ENCODE peak calls at places on chromosomes 3 and 15, in eight cellular contexts. L is sciatic nerve; T is H7; S is heart left ventricle; Q is RKO; J is memory B cell; O is GM03348; G is CD4-positive, CD25-positive, alpha-beta regulatory T cell. P is an unnamed sample.

GRCh38 chr3:120526011-120526870 is 69.9 kb upstream of the NDUFB4 start:
- DNase-seq in T (no peak), G (no peak), Q (no peak), S (no peak), O (no peak), L (no peak), J (no peak), P (no peak)

GRCh38 chr3:48820626-48821324 is 26.9 kb downstream of the PRKAR2A start:
- DNase-seq in Q (no peak), J (no peak), L (no peak), T (no peak), O (peak; percentile 29), S (no peak), G (no peak), P (no peak)

GRCh38 chr3:180048108-180048507 is 11.4 kb upstream of the PEX5L start:
- DNase-seq in G (no peak), J (no peak), O (no peak), T (no peak), L (no peak), S (no peak), Q (no peak), P (no peak)

GRCh38 chr15:25177955-25178801 is 223.4 kb downstream of the SNRPN start:
- DNase-seq in L (peak; percentile 34), T (peak; percentile 27), J (no peak), Q (no peak), O (peak; percentile 3), S (peak; percentile 14), G (no peak), P (no peak)

GRCh38 chr3:175741951-175742350 is 882.8 kb downstream of the NAALADL2 start:
- DNase-seq in Q (no peak), S (no peak), G (no peak), L (no peak), T (no peak), O (no peak), J (no peak), P (no peak)

GRCh38 chr3:52221563-52222318 is 3.7 kb downstream of the TLR9 start:
- DNase-seq in O (no peak), Q (no peak), L (peak; percentile 57), G (peak; percentile 75), T (peak; percentile 55), S (peak; percentile 33), J (no peak), P (no peak)

GRCh38 chr3:141412087-141412935 is 44.0 kb downstream of the ZBTB38 start:
- DNase-seq in J (peak; percentile 46), S (peak; percentile 62), T (no peak), O (peak; percentile 39), L (no peak), Q (no peak), G (peak; percentile 73), P (no peak)

GRCh38 chr3:10717756-10718155 is 98.3 kb upstream of the SLC6A11 start:
- DNase-seq in S (no peak), T (no peak), L (no peak), O (no peak), J (no peak), G (no peak), Q (no peak), P (no peak)

GRCh38 chr3:85912981-85913380 is 954.2 kb downstream of the CADM2 start:
- DNase-seq in L (no peak), J (no peak), S (no peak), O (no peak), Q (peak; percentile 89), T (no peak), G (no peak), P (no peak)

GRCh38 chr3:73451276-73451973 is 173.3 kb downstream of the PDZRN3 start:
- DNase-seq in L (no peak), S (no peak), T (no peak), J (no peak), O (no peak), Q (no peak), G (no peak), P (no peak)

GRCh38 chr3:139226731-139227130 is 117.1 kb upstream of the MRPS22 start:
- DNase-seq in G (no peak), S (no peak), Q (no peak), L (no peak), O (no peak), T (no peak), J (no peak), P (no peak)

GRCh38 chr3:99066863-99067262 is 165.4 kb upstream of the DCBLD2 start:
- DNase-seq in T (no peak), Q (no peak), S (no peak), J (no peak), O (no peak), L (no peak), G (no peak), P (no peak)

GRCh38 chr3:155416500-155417118 is 123.1 kb upstream of the STRIT1 start:
- DNase-seq in J (no peak), L (no peak), T (no peak), O (peak; percentile 55), G (no peak), Q (peak; percentile 84), S (no peak), P (no peak)

GRCh38 chr15:42149493-42150245 is 6.8 kb downstream of the PLA2G4F start:
- DNase-seq in T (peak; percentile 73), L (peak; percentile 50), G (no peak), S (no peak), Q (no peak), O (no peak), J (no peak), P (peak; percentile 23)

GRCh38 chr3:195900426-195901355 is 7.7 kb downstream of the TNK2 start:
- DNase-seq in O (peak; percentile 28), G (no peak), L (peak; percentile 83), S (peak; percentile 61), J (peak; percentile 34), Q (no peak), T (no peak), P (no peak)

GRCh38 chr15:31486506-31486905 is 159.9 kb downstream of the KLF13 start:
- DNase-seq in L (no peak), O (no peak), J (no peak), T (peak; percentile 62), Q (no peak), G (no peak), S (no peak), P (no peak)

GRCh38 chr3:38549486-38549885 is 53.3 kb downstream of the EXOG start:
- DNase-seq in S (no peak), G (no peak), J (no peak), T (no peak), L (no peak), Q (no peak), O (no peak), P (no peak)

GRCh38 chr15:90582553-90582952 is 52.8 kb downstream of the CRTC3 start:
- DNase-seq in J (no peak), O (no peak), S (no peak), Q (no peak), G (no peak), L (no peak), T (no peak), P (no peak)

GRCh38 chr3:22361465-22361864 is 610.5 kb upstream of the ZNF385D start:
- DNase-seq in O (peak; percentile 12), J (no peak), T (no peak), L (no peak), Q (no peak), S (no peak), G (no peak), P (no peak)

GRCh38 chr3:36483709-36484108 is 103.4 kb downstream of the STAC start:
- DNase-seq in S (no peak), J (no peak), Q (no peak), L (no peak), T (no peak), O (no peak), G (no peak), P (no peak)

GRCh38 chr3:150443331-150443741 is 35.2 kb downstream of the TSC22D2 start:
- DNase-seq in O (no peak), G (no peak), S (no peak), J (no peak), Q (no peak), T (no peak), L (no peak), P (no peak)

GRCh38 chr3:130529816-130530215 is 12.8 kb downstream of the COL6A6 start:
- DNase-seq in Q (no peak), O (no peak), J (no peak), S (no peak), G (no peak), T (peak; percentile 36), L (no peak), P (no peak)

GRCh38 chr3:51927095-51927977 is 14.4 kb downstream of the RRP9 start:
- DNase-seq in Q (no peak), L (no peak), T (no peak), S (no peak), J (no peak), O (no peak), G (no peak), P (no peak)

GRCh38 chr15:42691308-42691707 is 45.6 kb downstream of the CDAN1 start:
- DNase-seq in T (no peak), G (no peak), S (no peak), O (no peak), J (no peak), L (no peak), Q (no peak), P (no peak)

GRCh38 chr3:126081618-126082333 is 2.1 kb downstream of the SLC41A3 start:
- DNase-seq in O (peak; percentile 44), G (no peak), J (no peak), L (no peak), S (no peak), T (peak; percentile 67), Q (peak; percentile 77), P (peak; percentile 39)

GRCh38 chr15:100913961-100914360 is 5.2 kb upstream of the LRRK1 start:
- DNase-seq in J (no peak), L (peak; percentile 42), Q (no peak), S (no peak), G (no peak), T (no peak), O (no peak), P (no peak)

GRCh38 chr15:65365229-65365628 is 12.6 kb downstream of the IGDCC3 start:
- DNase-seq in O (no peak), Q (no peak), S (no peak), T (peak; percentile 67), L (no peak), G (no peak), J (no peak), P (peak; percentile 67)

GRCh38 chr3:193330500-193331204 is 47.9 kb downstream of the ATP13A5 start:
- DNase-seq in L (no peak), J (no peak), O (no peak), T (no peak), Q (no peak), G (no peak), S (no peak), P (no peak)

P was measured in HuH-7.